ENCODE peak calls at places on chromosomes 6 and 20, in six cellular contexts. One of them, this sample, is unnamed.

GRCh38 chr6:74928203-74928602 is 277.6 kb downstream of the COL12A1 start:
- DNase-seq in fibroblast of pulmonary artery: no peak
- DNase-seq in effector memory CD4-positive, alpha-beta T cell: no peak
- DNase-seq in substantia nigra: no peak
- DNase-seq in Kasumi-1: no peak
- DNase-seq in NCI-H748 treated with DMSO at 0.1 percent for 48 hours: no peak
- DNase-seq in this sample: no peak

GRCh38 chr6:126339796-126340750 is at the start of gene CENPW:
- DNase-seq in fibroblast of pulmonary artery: peak
- DNase-seq in effector memory CD4-positive, alpha-beta T cell: peak
- DNase-seq in substantia nigra: peak
- DNase-seq in Kasumi-1: peak
- DNase-seq in NCI-H748 treated with DMSO at 0.1 percent for 48 hours: peak
- DNase-seq in this sample: peak

GRCh38 chr6:134676307-134677281 is 273.3 kb downstream of the ALDH8A1 start:
- DNase-seq in fibroblast of pulmonary artery: peak
- DNase-seq in effector memory CD4-positive, alpha-beta T cell: no peak
- DNase-seq in substantia nigra: no peak
- DNase-seq in Kasumi-1: no peak
- DNase-seq in NCI-H748 treated with DMSO at 0.1 percent for 48 hours: peak
- DNase-seq in this sample: no peak

GRCh38 chr6:44416103-44416502 is 28.6 kb downstream of the CDC5L start:
- DNase-seq in fibroblast of pulmonary artery: peak
- DNase-seq in effector memory CD4-positive, alpha-beta T cell: no peak
- DNase-seq in substantia nigra: no peak
- DNase-seq in Kasumi-1: no peak
- DNase-seq in NCI-H748 treated with DMSO at 0.1 percent for 48 hours: no peak
- DNase-seq in this sample: no peak

GRCh38 chr6:210104-210456 is 82.2 kb upstream of the DUSP22 start:
- DNase-seq in fibroblast of pulmonary artery: no peak
- DNase-seq in effector memory CD4-positive, alpha-beta T cell: no peak
- DNase-seq in substantia nigra: no peak
- DNase-seq in Kasumi-1: no peak
- DNase-seq in NCI-H748 treated with DMSO at 0.1 percent for 48 hours: no peak
- DNase-seq in this sample: no peak

GRCh38 chr20:313948-314347 is 11.4 kb upstream of the SOX12 start:
- DNase-seq in fibroblast of pulmonary artery: peak
- DNase-seq in effector memory CD4-positive, alpha-beta T cell: no peak
- DNase-seq in substantia nigra: no peak
- DNase-seq in Kasumi-1: no peak
- DNase-seq in NCI-H748 treated with DMSO at 0.1 percent for 48 hours: no peak
- DNase-seq in this sample: no peak

GRCh38 chr20:18056174-18057105 is 1.3 kb downstream of the OVOL2 start:
- DNase-seq in fibroblast of pulmonary artery: peak
- DNase-seq in effector memory CD4-positive, alpha-beta T cell: no peak
- DNase-seq in substantia nigra: no peak
- DNase-seq in Kasumi-1: no peak
- DNase-seq in NCI-H748 treated with DMSO at 0.1 percent for 48 hours: peak
- DNase-seq in this sample: no peak

GRCh38 chr6:116447496-116448011 is 13.6 kb upstream of the CALHM6 start:
- DNase-seq in fibroblast of pulmonary artery: peak
- DNase-seq in effector memory CD4-positive, alpha-beta T cell: no peak
- DNase-seq in substantia nigra: no peak
- DNase-seq in Kasumi-1: peak
- DNase-seq in NCI-H748 treated with DMSO at 0.1 percent for 48 hours: no peak
- DNase-seq in this sample: no peak

GRCh38 chr6:36376742-36377141 is 10.7 kb downstream of the ETV7 start:
- DNase-seq in fibroblast of pulmonary artery: no peak
- DNase-seq in effector memory CD4-positive, alpha-beta T cell: no peak
- DNase-seq in substantia nigra: no peak
- DNase-seq in Kasumi-1: no peak
- DNase-seq in NCI-H748 treated with DMSO at 0.1 percent for 48 hours: no peak
- DNase-seq in this sample: no peak

GRCh38 chr6:98579941-98580340 is 254.4 kb upstream of the POU3F2 start:
- DNase-seq in fibroblast of pulmonary artery: no peak
- DNase-seq in effector memory CD4-positive, alpha-beta T cell: no peak
- DNase-seq in substantia nigra: no peak
- DNase-seq in Kasumi-1: no peak
- DNase-seq in NCI-H748 treated with DMSO at 0.1 percent for 48 hours: no peak
- DNase-seq in this sample: no peak

GRCh38 chr6:135624402-135625297 is 127.1 kb upstream of the AHI1 start:
- DNase-seq in fibroblast of pulmonary artery: peak
- DNase-seq in effector memory CD4-positive, alpha-beta T cell: no peak
- DNase-seq in substantia nigra: no peak
- DNase-seq in Kasumi-1: no peak
- DNase-seq in NCI-H748 treated with DMSO at 0.1 percent for 48 hours: no peak
- DNase-seq in this sample: no peak

GRCh38 chr20:45032781-45033180 is 66.5 kb downstream of the STK4 start:
- DNase-seq in fibroblast of pulmonary artery: no peak
- DNase-seq in effector memory CD4-positive, alpha-beta T cell: no peak
- DNase-seq in substantia nigra: no peak
- DNase-seq in Kasumi-1: no peak
- DNase-seq in NCI-H748 treated with DMSO at 0.1 percent for 48 hours: no peak
- DNase-seq in this sample: no peak

GRCh38 chr20:5170341-5170740 is 43.5 kb downstream of the CDS2 start:
- DNase-seq in fibroblast of pulmonary artery: no peak
- DNase-seq in effector memory CD4-positive, alpha-beta T cell: no peak
- DNase-seq in substantia nigra: no peak
- DNase-seq in Kasumi-1: no peak
- DNase-seq in NCI-H748 treated with DMSO at 0.1 percent for 48 hours: no peak
- DNase-seq in this sample: no peak

This sample was measured in globus pallidus.